ENCODE peak calls at places on chromosomes 4 and X, in seven cellular contexts. One of them, this sample, is unnamed.

GRCh38 chr4:1253831-1254230 is 4.9 kb upstream of the CTBP1 start:
- DNase-seq in endothelial cell of umbilical vein: no peak
- DNase-seq in left lung: no peak
- DNase-seq in HCT116: no peak
- DNase-seq in fibroblast of lung: no peak
- DNase-seq in AG04450: no peak
- DNase-seq in MM.1S: no peak
- DNase-seq in this sample: no peak

GRCh38 chrX:40550069-40550468 is 30.7 kb upstream of the ATP6AP2 start:
- DNase-seq in endothelial cell of umbilical vein: no peak
- DNase-seq in left lung: no peak
- DNase-seq in HCT116: no peak
- DNase-seq in fibroblast of lung: no peak
- DNase-seq in AG04450: no peak
- DNase-seq in MM.1S: no peak
- DNase-seq in this sample: no peak

GRCh38 chr4:85889314-85889713 is 414.4 kb downstream of the ARHGAP24 start:
- DNase-seq in endothelial cell of umbilical vein: no peak
- DNase-seq in left lung: no peak
- DNase-seq in HCT116: no peak
- DNase-seq in fibroblast of lung: no peak
- DNase-seq in AG04450: no peak
- DNase-seq in MM.1S: no peak
- DNase-seq in this sample: no peak

GRCh38 chrX:40733691-40734090 is 1.7 kb downstream of the MED14 start:
- DNase-seq in endothelial cell of umbilical vein: peak; percentile 1
- DNase-seq in left lung: no peak
- DNase-seq in HCT116: no peak
- DNase-seq in fibroblast of lung: no peak
- DNase-seq in AG04450: no peak
- DNase-seq in MM.1S: no peak
- DNase-seq in this sample: no peak

GRCh38 chr4:14856076-14856926 is 146.0 kb upstream of the CPEB2 start:
- DNase-seq in endothelial cell of umbilical vein: peak; percentile 35
- DNase-seq in left lung: peak; percentile 86
- DNase-seq in HCT116: peak; percentile 86
- DNase-seq in fibroblast of lung: peak; percentile 100
- DNase-seq in AG04450: peak; percentile 88
- DNase-seq in MM.1S: no peak
- DNase-seq in this sample: peak; percentile 97

GRCh38 chr4:16785800-16786527 is 112.5 kb downstream of the LDB2 start:
- DNase-seq in endothelial cell of umbilical vein: peak; percentile 11
- DNase-seq in left lung: no peak
- DNase-seq in HCT116: no peak
- DNase-seq in fibroblast of lung: peak; percentile 27
- DNase-seq in AG04450: no peak
- DNase-seq in MM.1S: no peak
- DNase-seq in this sample: no peak

GRCh38 chr4:176653406-176654220 is 139.1 kb downstream of the VEGFC start:
- DNase-seq in endothelial cell of umbilical vein: no peak
- DNase-seq in left lung: no peak
- DNase-seq in HCT116: no peak
- DNase-seq in fibroblast of lung: no peak
- DNase-seq in AG04450: no peak
- DNase-seq in MM.1S: no peak
- DNase-seq in this sample: no peak

GRCh38 chr4:83067058-83067639 is 32.2 kb downstream of the COPS4 start:
- DNase-seq in endothelial cell of umbilical vein: no peak
- DNase-seq in left lung: no peak
- DNase-seq in HCT116: peak; percentile 7
- DNase-seq in fibroblast of lung: no peak
- DNase-seq in AG04450: no peak
- DNase-seq in MM.1S: no peak
- DNase-seq in this sample: no peak

DNA sequence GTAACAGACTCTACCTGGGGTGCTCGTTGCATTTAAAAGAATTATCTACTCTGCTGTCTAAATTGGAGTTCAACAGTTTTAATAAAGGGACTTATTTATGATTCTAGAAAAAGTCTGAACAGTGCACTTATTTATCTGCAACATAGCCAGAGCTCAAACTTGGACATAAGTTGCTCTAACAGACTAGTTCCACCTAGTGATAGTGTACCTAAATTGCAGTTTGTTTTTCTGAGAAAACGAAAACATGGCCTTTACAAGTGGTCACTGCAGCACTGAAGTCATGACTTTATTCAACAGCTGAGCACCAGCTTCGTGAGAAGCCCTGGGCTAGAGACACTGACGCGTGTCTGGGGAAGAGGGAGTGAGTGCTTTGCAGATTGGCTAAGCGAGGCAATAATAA is 77.3 kb upstream of the IGSF1 start:
- DNase-seq in endothelial cell of umbilical vein: peak; percentile 0
- DNase-seq in left lung: no peak
- DNase-seq in HCT116: no peak
- DNase-seq in fibroblast of lung: peak; percentile 11
- DNase-seq in AG04450: no peak
- DNase-seq in MM.1S: peak; percentile 61
- DNase-seq in this sample: no peak
- TF ChIP-seq CTCF in endothelial cell of umbilical vein: no peak
- TF ChIP-seq CTCF in left lung: no peak
- TF ChIP-seq CTCF in HCT116: no peak
- TF ChIP-seq CTCF in fibroblast of lung: no peak
- TF ChIP-seq CTCF in AG04450: no peak
- TF ChIP-seq CTCF in MM.1S: peak; percentile 51
- TF ChIP-seq CTCF in this sample: no peak

GRCh38 chrX:151180400-151180799 is 4.0 kb downstream of the GPR50 start:
- DNase-seq in endothelial cell of umbilical vein: no peak
- DNase-seq in left lung: no peak
- DNase-seq in HCT116: no peak
- DNase-seq in fibroblast of lung: no peak
- DNase-seq in AG04450: no peak
- DNase-seq in MM.1S: no peak
- DNase-seq in this sample: no peak
- H3K27me3 ChIP-seq in endothelial cell of umbilical vein: peaks cover 15% of the 10 kb centered on the region
- H3K27me3 ChIP-seq in left lung: peaks cover 90% of the 10 kb centered on the region
- H3K27me3 ChIP-seq in HCT116: no peaks in the 10 kb centered on the region
- H3K27me3 ChIP-seq in fibroblast of lung: no peaks in the 10 kb centered on the region
- H3K27me3 ChIP-seq in AG04450: peaks cover 15% of the 10 kb centered on the region
- H3K27me3 ChIP-seq in MM.1S: peaks cover 8% of the 10 kb centered on the region
- H3K27me3 ChIP-seq in this sample: peaks cover 40% of the 10 kb centered on the region

GRCh38 chr4:71584654-71585053 is 199.2 kb downstream of the GC start:
- DNase-seq in endothelial cell of umbilical vein: no peak
- DNase-seq in left lung: no peak
- DNase-seq in HCT116: no peak
- DNase-seq in fibroblast of lung: no peak
- DNase-seq in AG04450: no peak
- DNase-seq in MM.1S: no peak
- DNase-seq in this sample: no peak
- H3K4me3 ChIP-seq in endothelial cell of umbilical vein: no peak overlapping the region
- H3K4me3 ChIP-seq in left lung: no peak overlapping the region
- H3K4me3 ChIP-seq in HCT116: no peak overlapping the region
- H3K4me3 ChIP-seq in fibroblast of lung: no peak overlapping the region
- H3K4me3 ChIP-seq in AG04450: no peak overlapping the region
- H3K4me3 ChIP-seq in MM.1S: no peak overlapping the region
- H3K4me3 ChIP-seq in this sample: no peak overlapping the region

GRCh38 chr4:104020641-104021040 is 300.9 kb upstream of the TACR3 start:
- DNase-seq in endothelial cell of umbilical vein: no peak
- DNase-seq in left lung: no peak
- DNase-seq in HCT116: no peak
- DNase-seq in fibroblast of lung: no peak
- DNase-seq in AG04450: no peak
- DNase-seq in MM.1S: no peak
- DNase-seq in this sample: no peak

GRCh38 chr4:104017213-104017612 is 297.4 kb upstream of the TACR3 start:
- DNase-seq in endothelial cell of umbilical vein: no peak
- DNase-seq in left lung: no peak
- DNase-seq in HCT116: no peak
- DNase-seq in fibroblast of lung: no peak
- DNase-seq in AG04450: no peak
- DNase-seq in MM.1S: no peak
- DNase-seq in this sample: no peak

DNA sequence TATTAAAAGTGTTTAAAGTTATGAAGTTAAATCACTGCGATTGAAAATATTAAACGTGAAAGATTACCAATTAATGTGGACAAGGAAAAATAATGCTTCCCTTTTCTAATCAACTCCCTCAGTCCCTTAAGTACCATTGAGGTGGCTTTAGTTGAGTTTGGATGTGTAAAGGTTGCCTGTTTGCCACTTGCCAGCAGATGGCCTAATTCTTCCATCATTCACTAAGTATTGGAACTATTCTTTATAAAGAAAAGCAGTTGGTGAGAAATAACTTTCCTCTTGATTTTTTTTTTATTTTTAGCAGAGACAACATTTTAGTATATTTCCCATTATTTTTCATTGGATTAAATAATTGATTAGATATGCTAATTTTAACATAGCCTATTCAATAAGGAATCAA is 295.9 kb upstream of the TACR3 start:
- DNase-seq in endothelial cell of umbilical vein: no peak
- DNase-seq in left lung: no peak
- DNase-seq in HCT116: peak; percentile 28
- DNase-seq in fibroblast of lung: no peak
- DNase-seq in AG04450: no peak
- DNase-seq in MM.1S: peak; percentile 13
- DNase-seq in this sample: no peak
- TF ChIP-seq CTCF in endothelial cell of umbilical vein: no peak
- TF ChIP-seq CTCF in left lung: no peak
- TF ChIP-seq CTCF in HCT116: peak; percentile 42
- TF ChIP-seq CTCF in fibroblast of lung: no peak
- TF ChIP-seq CTCF in AG04450: no peak
- TF ChIP-seq CTCF in MM.1S: peak; percentile 34
- TF ChIP-seq CTCF in this sample: peak; percentile 39

DNA sequence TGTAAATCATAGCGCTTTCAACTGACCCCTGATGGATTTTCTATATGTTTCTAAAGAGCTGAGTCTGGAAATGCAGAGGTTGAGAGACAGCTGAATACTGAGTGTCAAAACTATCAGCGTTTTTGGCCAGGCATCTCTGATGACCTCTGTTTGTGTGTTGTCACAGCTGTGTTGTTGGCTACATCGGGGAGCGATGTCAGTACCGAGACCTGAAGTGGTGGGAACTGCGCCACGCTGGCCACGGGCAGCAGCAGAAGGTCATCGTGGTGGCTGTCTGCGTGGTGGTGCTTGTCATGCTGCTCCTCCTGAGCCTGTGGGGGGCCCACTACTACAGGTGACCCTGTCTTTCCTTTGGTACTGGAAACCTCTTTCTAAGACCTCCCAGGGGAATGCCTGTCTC is 86.8 kb downstream of the EGF start:
- DNase-seq in endothelial cell of umbilical vein: no peak
- DNase-seq in left lung: no peak
- DNase-seq in HCT116: no peak
- DNase-seq in fibroblast of lung: no peak
- DNase-seq in AG04450: no peak
- DNase-seq in MM.1S: no peak
- DNase-seq in this sample: no peak
- H3K27me3 ChIP-seq in endothelial cell of umbilical vein: peaks cover 10% of the 10 kb centered on the region
- H3K27me3 ChIP-seq in left lung: peaks cover 10% of the 10 kb centered on the region
- H3K27me3 ChIP-seq in HCT116: no peaks in the 10 kb centered on the region
- H3K27me3 ChIP-seq in fibroblast of lung: peaks cover 2% of the 10 kb centered on the region
- H3K27me3 ChIP-seq in AG04450: no peaks in the 10 kb centered on the region
- H3K27me3 ChIP-seq in MM.1S: peaks cover 25% of the 10 kb centered on the region
- H3K27me3 ChIP-seq in this sample: no peaks in the 10 kb centered on the region

GRCh38 chr4:70940134-70940533 is 38.0 kb downstream of the MOB1B start:
- DNase-seq in endothelial cell of umbilical vein: no peak
- DNase-seq in left lung: no peak
- DNase-seq in HCT116: no peak
- DNase-seq in fibroblast of lung: no peak
- DNase-seq in AG04450: no peak
- DNase-seq in MM.1S: no peak
- DNase-seq in this sample: no peak

GRCh38 chr4:70935038-70935437 is 32.9 kb downstream of the MOB1B start:
- DNase-seq in endothelial cell of umbilical vein: no peak
- DNase-seq in left lung: no peak
- DNase-seq in HCT116: no peak
- DNase-seq in fibroblast of lung: no peak
- DNase-seq in AG04450: no peak
- DNase-seq in MM.1S: no peak
- DNase-seq in this sample: no peak

GRCh38 chr4:70938087-70938486 is 35.9 kb downstream of the MOB1B start:
- DNase-seq in endothelial cell of umbilical vein: no peak
- DNase-seq in left lung: no peak
- DNase-seq in HCT116: no peak
- DNase-seq in fibroblast of lung: no peak
- DNase-seq in AG04450: no peak
- DNase-seq in MM.1S: no peak
- DNase-seq in this sample: no peak

GRCh38 chr4:70932984-70933383 is 30.8 kb downstream of the MOB1B start:
- DNase-seq in endothelial cell of umbilical vein: no peak
- DNase-seq in left lung: no peak
- DNase-seq in HCT116: no peak
- DNase-seq in fibroblast of lung: no peak
- DNase-seq in AG04450: no peak
- DNase-seq in MM.1S: no peak
- DNase-seq in this sample: no peak

DNA sequence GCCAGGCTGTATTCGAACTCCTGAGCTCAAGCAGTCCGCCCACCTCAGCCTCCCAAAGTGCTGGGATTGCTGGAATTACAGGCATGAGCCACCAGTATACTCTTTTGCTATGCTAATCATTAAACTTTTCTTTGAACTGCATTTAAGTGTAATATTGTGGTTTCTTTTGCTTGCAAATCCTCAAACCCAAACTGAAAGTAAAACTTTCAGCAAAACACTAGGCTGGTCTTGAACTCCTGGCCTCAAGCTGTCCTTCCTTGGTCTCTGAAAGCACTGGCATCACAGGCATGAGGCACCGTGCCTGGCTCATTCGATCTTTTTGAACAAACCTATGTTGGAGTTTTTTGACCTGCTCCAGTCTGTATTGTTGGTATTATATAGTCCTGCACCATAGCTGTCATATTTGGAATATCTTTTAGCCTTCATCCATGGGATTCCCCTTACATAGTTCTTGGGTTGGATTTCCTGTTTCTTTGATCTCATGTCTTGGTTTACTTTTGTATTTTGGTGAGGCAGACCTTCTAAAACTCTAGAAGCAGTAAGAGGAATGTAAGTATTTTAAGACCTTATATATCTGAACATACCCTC is 34.1 kb downstream of the MOB1B start:
- DNase-seq in endothelial cell of umbilical vein: no peak
- DNase-seq in left lung: no peak
- DNase-seq in HCT116: no peak
- DNase-seq in fibroblast of lung: no peak
- DNase-seq in AG04450: no peak
- DNase-seq in MM.1S: no peak
- DNase-seq in this sample: no peak
- H3K4me3 ChIP-seq in endothelial cell of umbilical vein: no peak overlapping the region
- H3K4me3 ChIP-seq in left lung: no peak overlapping the region
- H3K4me3 ChIP-seq in HCT116: no peak overlapping the region
- H3K4me3 ChIP-seq in fibroblast of lung: no peak overlapping the region
- H3K4me3 ChIP-seq in AG04450: no peak overlapping the region
- H3K4me3 ChIP-seq in MM.1S: no peak overlapping the region
- H3K4me3 ChIP-seq in this sample: no peak overlapping the region

This sample was measured in kidney epithelial cell.